ENCODE peak calls at places on chromosomes 4 and X, in six cellular contexts. Z is GM12878, P is A549, K is IMR-90, B is SK-N-SH, C is H1. Y is an unnamed sample.

GRCh38 chr4:6473264-6474052 is 1.0 kb upstream of the PPP2R2C start:
- DNase-seq in K (no peak), Z (no peak), P (no peak), C (no peak), B (no peak), Y (no peak)

GRCh38 chr4:7802093-7802726 is 137.5 kb downstream of the AFAP1 start:
- DNase-seq in C (peak), Z (no peak), P (peak), K (peak), B (peak), Y (peak)

GRCh38 chr4:57080781-57081650 is 29.2 kb downstream of the IGFBP7 start:
- DNase-seq in Z (no peak), P (no peak), K (peak), C (no peak), B (no peak), Y (peak)

GRCh38 chr4:141576585-141577110 is 59.7 kb upstream of the IL15 start:
- DNase-seq in K (no peak), C (no peak), B (no peak), Z (no peak), P (no peak), Y (no peak)

GRCh38 chr4:108385076-108385475 is 216.3 kb upstream of the LEF1 start:
- DNase-seq in B (no peak), K (no peak), Z (no peak), P (no peak), C (no peak), Y (no peak)

GRCh38 chr4:83208776-83209365 is 75.7 kb downstream of the COQ2 start:
- DNase-seq in P (peak), K (no peak), B (no peak), C (no peak), Z (no peak), Y (no peak)

GRCh38 chr4:128468485-128468989 is 180.9 kb upstream of the PGRMC2 start:
- DNase-seq in B (peak), K (peak), Z (no peak), P (no peak), C (no peak), Y (no peak)

GRCh38 chrX:97563531-97564133 is 679.9 kb downstream of the RPA4 start:
- DNase-seq in Z (peak), K (peak), P (no peak), C (no peak), B (no peak), Y (peak)

GRCh38 chr4:121711263-121712000 is 14.7 kb upstream of the ANXA5 start:
- DNase-seq in Z (no peak), B (peak), K (peak), P (peak), C (peak), Y (peak)

GRCh38 chrX:23726196-23726595 is 16.9 kb downstream of the ACOT9 start:
- DNase-seq in P (no peak), K (no peak), C (no peak), Z (no peak), B (no peak), Y (no peak)

GRCh38 chr4:74133786-74134499 is 24.0 kb upstream of the MTHFD2L start:
- DNase-seq in P (peak), C (peak), B (peak), Z (peak), K (peak), Y (peak)

GRCh38 chr4:25100156-25100555 is 60.1 kb downstream of the SEPSECS start:
- DNase-seq in C (no peak), K (no peak), Z (no peak), B (no peak), P (no peak), Y (no peak)

GRCh38 chrX:9906919-9907318 is 60.2 kb upstream of the CLDN34 start:
- DNase-seq in Z (no peak), P (no peak), C (no peak), K (no peak), B (peak), Y (no peak)

GRCh38 chr4:173534439-173534838 is 4.4 kb upstream of the HAND2 start:
- DNase-seq in P (no peak), B (peak), Z (no peak), C (no peak), K (no peak), Y (no peak)

DNA sequence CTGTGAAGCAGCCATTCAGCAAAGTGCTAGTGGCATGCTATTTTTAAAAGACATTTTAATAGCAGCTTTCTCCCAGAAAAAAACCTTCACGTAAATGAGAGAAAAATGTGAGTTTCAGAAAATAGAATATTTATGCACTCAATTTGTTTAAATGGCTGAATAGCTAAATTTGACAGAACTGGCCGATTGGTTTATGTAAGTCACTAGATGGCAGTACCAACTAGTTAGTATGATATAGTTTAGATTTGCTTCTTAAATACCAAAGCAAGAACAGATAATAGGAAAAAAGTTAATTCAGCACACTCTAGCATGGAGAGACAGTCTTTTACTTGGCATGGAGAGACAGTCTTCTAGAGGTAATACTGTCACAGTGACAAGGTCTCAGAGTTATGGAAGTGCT is 250.1 kb downstream of the SNCA start:
- DNase-seq in B (no peak), C (no peak), P (no peak), K (peak), Z (no peak), Y (no peak)
- TF ChIP-seq RFX5 in B (no peak), C (no peak), P (no peak), K (no peak), Z (no peak), Y (no peak)

GRCh38 chrX:1584237-1585011 is 7.0 kb upstream of the AKAP17A start:
- DNase-seq in K (no peak), Z (no peak), B (no peak), C (no peak), P (no peak), Y (no peak)
- TF ChIP-seq RFX5 in K (no peak), Z (no peak), B (no peak), C (no peak), P (no peak), Y (no peak)

GRCh38 chrX:53883196-53883595 is 161.1 kb downstream of the PHF8 start:
- DNase-seq in C (no peak), Z (no peak), K (no peak), P (no peak), B (no peak), Y (peak)

GRCh38 chrX:53882331-53882730 is 161.9 kb downstream of the PHF8 start:
- DNase-seq in K (peak), Z (no peak), P (peak), C (no peak), B (no peak), Y (peak)
- TF ChIP-seq RFX5 in K (no peak), Z (no peak), P (no peak), C (no peak), B (no peak), Y (no peak)

GRCh38 chrX:110732274-110732673 is 63.3 kb downstream of the CHRDL1 start:
- DNase-seq in K (no peak), B (no peak), Z (no peak), C (no peak), P (no peak), Y (no peak)
- TF ChIP-seq RFX5 in K (no peak), B (no peak), Z (no peak), C (no peak), P (no peak), Y (no peak)